ENCODE peak calls at places on chromosomes 16 and 17, in nine cellular contexts. H, Q, I, A, M, O, W, F and R are unnamed samples.

GRCh38 chr17:80940171-80941123 is 51.2 kb upstream of the CHMP6 start:
- DNase-seq in Q (no peak), M (no peak), H (peak), W (no peak), F (no peak), I (no peak), A (no peak), O (no peak), R (no peak)

GRCh38 chr17:45119964-45120363 is 12.4 kb downstream of the PLCD3 start:
- DNase-seq in I (no peak), F (no peak), H (no peak), A (no peak), W (no peak), O (no peak), Q (no peak), M (no peak), R (no peak)

GRCh38 chr17:44352922-44353655 is 8.0 kb downstream of the GRN start:
- DNase-seq in A (no peak), I (no peak), O (no peak), M (no peak), W (no peak), H (no peak), Q (no peak), F (no peak), R (no peak)

GRCh38 chr17:17494499-17495447 is 1.4 kb downstream of the RASD1 start:
- DNase-seq in O (no peak), Q (no peak), F (no peak), A (no peak), M (peak), W (no peak), H (peak), I (no peak), R (no peak)

GRCh38 chr16:23428351-23428750 is 24.6 kb downstream of the COG7 start:
- DNase-seq in F (no peak), M (no peak), O (no peak), I (no peak), H (no peak), Q (no peak), A (no peak), W (peak), R (no peak)

GRCh38 chr17:40471856-40472732 is 28.8 kb downstream of the IGFBP4 start:
- DNase-seq in H (no peak), O (no peak), I (no peak), W (peak), Q (no peak), F (no peak), M (no peak), A (no peak), R (no peak)

GRCh38 chr17:63439682-63440081 is 6.4 kb downstream of the CYB561 start:
- DNase-seq in A (no peak), M (no peak), I (no peak), Q (no peak), W (no peak), H (no peak), O (no peak), F (no peak), R (no peak)

GRCh38 chr16:48123104-48123788 is 32.5 kb downstream of the ABCC12 start:
- DNase-seq in W (peak), A (peak), I (peak), M (no peak), H (peak), O (peak), Q (no peak), F (peak), R (no peak)

GRCh38 chr17:38898812-38899348 is 26.5 kb upstream of the LASP1NB start:
- DNase-seq in Q (peak), M (no peak), W (no peak), F (no peak), H (peak), O (peak), I (peak), A (no peak), R (no peak)

GRCh38 chr17:73693016-73693545 is 48.8 kb upstream of the SDK2 start:
- DNase-seq in H (no peak), O (no peak), I (no peak), M (no peak), A (no peak), W (no peak), Q (no peak), F (no peak), R (no peak)

GRCh38 chr17:9334536-9335446 is 240.8 kb downstream of the STX8 start:
- DNase-seq in H (no peak), A (no peak), O (no peak), Q (no peak), W (no peak), M (no peak), I (no peak), F (no peak), R (no peak)

GRCh38 chr16:21037736-21038135 is 112.9 kb downstream of the DNAH3 start:
- DNase-seq in A (no peak), M (no peak), F (no peak), W (no peak), O (no peak), Q (no peak), H (no peak), I (no peak), R (no peak)

GRCh38 chr17:57675427-57675826 is 69.7 kb downstream of the CCDC182 start:
- DNase-seq in W (no peak), Q (no peak), F (no peak), I (no peak), O (no peak), A (no peak), M (no peak), H (no peak), R (no peak)

GRCh38 chr16:81779540-81780320 is 639 bp downstream of the PLCG2 start:
- DNase-seq in A (peak), O (no peak), Q (no peak), F (no peak), H (peak), I (no peak), W (peak), M (peak), R (no peak)

GRCh38 chr17:78014651-78015050 is 56.1 kb downstream of the TNRC6C start:
- DNase-seq in M (no peak), H (no peak), O (no peak), F (no peak), Q (no peak), I (no peak), A (no peak), W (no peak), R (peak)

GRCh38 chr17:80428363-80428762 is 13.4 kb downstream of the ENDOV start:
- DNase-seq in F (no peak), I (no peak), M (no peak), W (no peak), A (no peak), Q (no peak), H (peak), O (no peak), R (no peak)

GRCh38 chr17:1259910-1260389 is 10.3 kb upstream of the BHLHA9 start:
- DNase-seq in Q (no peak), A (no peak), M (no peak), F (no peak), W (no peak), H (no peak), O (no peak), I (no peak), R (peak)

GRCh38 chr16:67649494-67649931 is 4.6 kb downstream of the CARMIL2 start:
- DNase-seq in W (peak), F (no peak), O (no peak), A (no peak), H (no peak), I (no peak), M (peak), Q (no peak), R (no peak)

GRCh38 chr16:84190731-84191388 is at the start of gene ADAD2:
- DNase-seq in H (no peak), F (no peak), I (no peak), A (peak), O (no peak), Q (no peak), W (no peak), M (no peak), R (no peak)

GRCh38 chr16:1815461-1815860 is 11.2 kb downstream of the HAGH start:
- DNase-seq in Q (no peak), O (no peak), F (no peak), H (no peak), I (no peak), A (no peak), M (no peak), W (no peak), R (no peak)

GRCh38 chr17:45144199-45145034 is 3.9 kb upstream of the HEXIM1 start:
- DNase-seq in Q (no peak), W (no peak), H (peak), F (no peak), M (peak), O (peak), I (no peak), A (no peak), R (no peak)

GRCh38 chr16:79347176-79347715 is 253.3 kb downstream of the MAF start:
- DNase-seq in I (no peak), W (no peak), M (no peak), H (no peak), O (no peak), A (no peak), Q (no peak), F (no peak), R (no peak)

GRCh38 chr17:18115517-18115916 is 7.0 kb downstream of the MYO15A start:
- DNase-seq in I (no peak), F (no peak), A (no peak), O (no peak), Q (no peak), W (no peak), M (no peak), H (no peak), R (no peak)

GRCh38 chr17:35244345-35245195 is 1.7 kb downstream of the SLFN5 start:
- DNase-seq in F (no peak), A (peak), M (peak), H (peak), O (peak), W (peak), Q (peak), I (peak), R (no peak)

GRCh38 chr17:19411641-19412040 is 609 bp downstream of the RNF112 start:
- DNase-seq in Q (no peak), O (no peak), W (no peak), I (no peak), F (no peak), H (no peak), A (no peak), M (no peak), R (peak)

GRCh38 chr17:44102845-44103622 is 20.4 kb downstream of the HDAC5 start:
- DNase-seq in H (no peak), W (no peak), Q (no peak), I (no peak), M (no peak), O (no peak), A (no peak), F (no peak), R (no peak)

GRCh38 chr17:32780721-32781120 is 96.2 kb downstream of the MYO1D start:
- DNase-seq in I (no peak), F (no peak), A (no peak), Q (no peak), O (no peak), M (no peak), H (no peak), W (no peak), R (no peak)

GRCh38 chr17:1929896-1930750 is 95.0 kb downstream of the RTN4RL1 start:
- DNase-seq in I (no peak), W (no peak), Q (no peak), A (no peak), M (peak), O (no peak), F (no peak), H (no peak), R (no peak)

GRCh38 chr16:15507299-15507958 is 73.0 kb downstream of the BMERB1 start:
- DNase-seq in H (no peak), I (no peak), M (no peak), Q (no peak), W (no peak), A (no peak), F (no peak), O (no peak), R (no peak)

GRCh38 chr16:2776500-2777139 is 460 bp downstream of the ELOB start:
- DNase-seq in F (no peak), O (peak), I (no peak), Q (no peak), W (no peak), M (peak), H (no peak), A (no peak), R (no peak)

GRCh38 chr17:17206149-17206912 is at the start of gene PLD6:
- DNase-seq in A (peak), F (peak), W (peak), Q (peak), O (peak), I (peak), M (no peak), H (peak), R (peak)

GRCh38 chr16:78363843-78364242 is 264.4 kb downstream of the WWOX start:
- DNase-seq in H (no peak), I (no peak), W (no peak), M (no peak), Q (no peak), A (no peak), O (no peak), F (no peak), R (no peak)

GRCh38 chr16:85394511-85395206 is 218.5 kb upstream of the GSE1 start:
- DNase-seq in I (no peak), M (no peak), Q (no peak), O (no peak), W (no peak), H (peak), A (no peak), F (no peak), R (peak)

GRCh38 chr16:51408357-51408756 is 257.3 kb upstream of the SALL1 start:
- DNase-seq in I (no peak), M (no peak), H (no peak), Q (no peak), W (peak), A (peak), F (peak), O (no peak), R (no peak)

GRCh38 chr16:84821728-84822676 is 2.2 kb downstream of the CRISPLD2 start:
- DNase-seq in F (no peak), M (no peak), I (no peak), W (no peak), H (peak), Q (no peak), A (no peak), O (no peak), R (no peak)

GRCh38 chr16:17784073-17784472 is 313.3 kb upstream of the XYLT1 start:
- DNase-seq in H (no peak), Q (no peak), I (no peak), M (peak), F (no peak), W (peak), O (no peak), A (no peak), R (no peak)